ENCODE peak calls at places on chromosomes 6 and 20, in seven cellular contexts. B is activated gamma-delta T cell treated with Interleukin-2 at 50 U/mL for 16 hours, W is mesothelial cell of epicardium, R is NCI-H1417, T is HEK293T, J is smooth muscle cell of the brain vasculature, X is occipital lobe. L is an unnamed sample.

GRCh38 chr20:58719971-58720371 is 27.4 kb downstream of the NPEPL1 start:
- DNase-seq in T (no peak), R (no peak), B (no peak), J (no peak), X (no peak), W (no peak), L (no peak)

GRCh38 chr6:7166410-7167293 is 58.9 kb downstream of the RREB1 start:
- DNase-seq in T (no peak), R (peak), B (no peak), W (no peak), J (no peak), X (no peak), L (no peak)

GRCh38 chr20:50415516-50416268 is 94.5 kb upstream of the PTPN1 start:
- DNase-seq in R (no peak), T (no peak), W (no peak), J (peak), B (no peak), X (peak), L (peak)

GRCh38 chr6:160028487-160029275 is 59.8 kb downstream of the IGF2R start:
- DNase-seq in X (no peak), J (no peak), B (peak), T (no peak), W (no peak), R (no peak), L (no peak)

GRCh38 chr20:709864-710761 is 34.5 kb upstream of the SCRT2 start:
- DNase-seq in B (no peak), T (no peak), R (no peak), J (no peak), X (no peak), W (no peak), L (no peak)

GRCh38 chr6:33613146-33613793 is 7.9 kb upstream of the ITPR3 start:
- DNase-seq in W (no peak), J (no peak), B (no peak), X (no peak), R (no peak), T (no peak), L (no peak)

GRCh38 chr20:32439132-32439829 is 81.2 kb downstream of the ASXL1 start:
- DNase-seq in W (no peak), J (no peak), B (no peak), X (no peak), T (no peak), R (no peak), L (no peak)

GRCh38 chr6:71127374-71127773 is 161.2 kb upstream of the OGFRL1 start:
- DNase-seq in R (no peak), B (no peak), W (no peak), X (no peak), T (no peak), J (no peak), L (no peak)

GRCh38 chr20:44728835-44729342 is 13.7 kb downstream of the CCN5 start:
- DNase-seq in W (no peak), B (no peak), X (no peak), T (peak), J (no peak), R (peak), L (peak)

GRCh38 chr6:21707527-21707926 is 114.0 kb downstream of the SOX4 start:
- DNase-seq in B (no peak), X (no peak), W (no peak), R (no peak), T (no peak), J (no peak), L (no peak)

GRCh38 chr20:62786100-62786499 is 10.2 kb upstream of the MRGBP start:
- DNase-seq in B (no peak), X (no peak), T (no peak), W (no peak), J (no peak), R (no peak), L (no peak)

GRCh38 chr6:70667711-70668498 is at the start of gene SMAP1:
- DNase-seq in X (peak), T (peak), R (peak), W (peak), B (peak), J (peak), L (peak)

GRCh38 chr6:104606361-104606760 is 253.4 kb downstream of the HACE1 start:
- DNase-seq in X (no peak), B (no peak), J (no peak), T (no peak), W (no peak), R (no peak), L (no peak)

GRCh38 chr6:33320315-33321181 is 3.0 kb upstream of the ZBTB22 start:
- DNase-seq in W (no peak), T (no peak), J (no peak), X (no peak), B (no peak), R (no peak), L (no peak)

L was measured in amygdala.